ENCODE peak calls at places on chromosomes 3 and 15, in eight cellular contexts. Y is epithelial cell of proximal tubule, Z is heart left ventricle, I is A549, A is foreskin fibroblast, T is fibroblast of pulmonary artery, D is heart right ventricle, O is endodermal cell. Q is an unnamed sample.

GRCh38 chr3:131630117-131630516 is 127.3 kb upstream of the MRPL3 start:
- DNase-seq in Y (no peak), Z (no peak), I (no peak), A (no peak), T (peak; percentile 7), D (no peak), O (no peak), Q (no peak)

GRCh38 chr3:174330303-174330702 is 528.8 kb upstream of the NAALADL2 start:
- DNase-seq in Y (no peak), Z (no peak), I (no peak), A (peak; percentile 92), T (peak; percentile 78), D (no peak), O (no peak), Q (peak; percentile 95)

GRCh38 chr3:58411036-58411435 is 22.6 kb downstream of the PDHB start:
- DNase-seq in Y (no peak), Z (no peak), I (no peak), A (peak; percentile 73), T (no peak), D (no peak), O (no peak), Q (no peak)

GRCh38 chr3:195119461-195120198 is 151.3 kb downstream of the XXYLT1 start:
- DNase-seq in Y (no peak), Z (no peak), I (no peak), A (peak; percentile 95), T (peak; percentile 95), D (no peak), O (peak; percentile 93), Q (peak; percentile 82)

GRCh38 chr3:147680820-147681488 is 271.8 kb downstream of the ZIC1 start:
- DNase-seq in Y (no peak), Z (peak; percentile 67), I (no peak), A (no peak), T (no peak), D (peak; percentile 56), O (no peak), Q (no peak)

GRCh38 chr15:89693696-89694095 is 3.1 kb downstream of the WDR93 start:
- DNase-seq in Y (no peak), Z (no peak), I (no peak), A (no peak), T (no peak), D (no peak), O (no peak), Q (no peak)

GRCh38 chr3:189304465-189305341 is 132.9 kb downstream of the TPRG1 start:
- DNase-seq in Y (no peak), Z (no peak), I (peak; percentile 72), A (no peak), T (no peak), D (no peak), O (no peak), Q (peak; percentile 32)

GRCh38 chr15:45376300-45376928 is 1.9 kb downstream of the GATM start:
- DNase-seq in Y (no peak), Z (no peak), I (no peak), A (no peak), T (no peak), D (no peak), O (peak; percentile 66), Q (no peak)

GRCh38 chr3:29552036-29552435 is 271.2 kb downstream of the RBMS3 start:
- DNase-seq in Y (no peak), Z (no peak), I (no peak), A (no peak), T (peak; percentile 61), D (no peak), O (no peak), Q (no peak)

GRCh38 chr3:188296761-188297689 is 143.1 kb downstream of the LPP start:
- DNase-seq in Y (peak; percentile 96), Z (no peak), I (no peak), A (peak; percentile 74), T (peak; percentile 98), D (no peak), O (no peak), Q (no peak)

GRCh38 chr15:98801234-98801561 is 152.9 kb downstream of the IGF1R start:
- DNase-seq in Y (no peak), Z (no peak), I (no peak), A (no peak), T (no peak), D (no peak), O (peak; percentile 79), Q (no peak)

GRCh38 chr3:31092748-31093607 is 198.5 kb upstream of the GADL1 start:
- DNase-seq in Y (no peak), Z (no peak), I (no peak), A (peak; percentile 40), T (peak; percentile 70), D (no peak), O (no peak), Q (no peak)

GRCh38 chr15:52709172-52709979 is 30.2 kb upstream of the ATOSA start:
- DNase-seq in Y (no peak), Z (no peak), I (no peak), A (no peak), T (no peak), D (no peak), O (peak; percentile 94), Q (no peak)

GRCh38 chr15:62957130-62957529 is 85.4 kb upstream of the TPM1 start:
- DNase-seq in Y (peak; percentile 75), Z (no peak), I (no peak), A (peak; percentile 38), T (peak; percentile 48), D (no peak), O (no peak), Q (no peak)

GRCh38 chr3:182618981-182619591 is 174.2 kb upstream of the ATP11B start:
- DNase-seq in Y (no peak), Z (no peak), I (no peak), A (no peak), T (peak; percentile 3), D (no peak), O (no peak), Q (peak; percentile 57)

GRCh38 chr15:74502301-74502700 is 38.7 kb upstream of the ARID3B start:
- DNase-seq in Y (no peak), Z (no peak), I (no peak), A (no peak), T (no peak), D (no peak), O (peak; percentile 44), Q (no peak)
- TF ChIP-seq CTCF in Y (no peak), Z (no peak), I (no peak), A (no peak), T (no peak), D (no peak), O (peak; percentile 49), Q (no peak)

GRCh38 chr3:140004271-140004670 is 69.3 kb downstream of the CLSTN2 start:
- DNase-seq in Y (no peak), Z (no peak), I (no peak), A (no peak), T (no peak), D (no peak), O (peak; percentile 55), Q (no peak)
- H3K4me3 ChIP-seq in Y (no peak overlapping the region), Z (no peak overlapping the region), I (no peak overlapping the region), A (no peak overlapping the region), T (no peak overlapping the region), D (no peak overlapping the region), O (no peak overlapping the region), Q (no peak overlapping the region)

GRCh38 chr3:122415104-122415744 is 638 bp downstream of the WDR5B start:
- DNase-seq in Y (peak; percentile 25), Z (no peak), I (peak; percentile 63), A (peak; percentile 60), T (peak; percentile 39), D (no peak), O (peak; percentile 77), Q (peak; percentile 13)

GRCh38 chr3:122414391-122414790 is 1.5 kb downstream of the WDR5B start:
- DNase-seq in Y (no peak), Z (no peak), I (no peak), A (peak; percentile 34), T (no peak), D (no peak), O (no peak), Q (no peak)

GRCh38 chr3:122416966-122417365 is 1.1 kb upstream of the WDR5B start:
- DNase-seq in Y (peak; percentile 23), Z (no peak), I (no peak), A (peak; percentile 42), T (peak; percentile 11), D (no peak), O (no peak), Q (no peak)

GRCh38 chr3:122421101-122421500 is 5.2 kb upstream of the WDR5B start:
- DNase-seq in Y (no peak), Z (no peak), I (no peak), A (peak; percentile 13), T (no peak), D (no peak), O (no peak), Q (no peak)

DNA sequence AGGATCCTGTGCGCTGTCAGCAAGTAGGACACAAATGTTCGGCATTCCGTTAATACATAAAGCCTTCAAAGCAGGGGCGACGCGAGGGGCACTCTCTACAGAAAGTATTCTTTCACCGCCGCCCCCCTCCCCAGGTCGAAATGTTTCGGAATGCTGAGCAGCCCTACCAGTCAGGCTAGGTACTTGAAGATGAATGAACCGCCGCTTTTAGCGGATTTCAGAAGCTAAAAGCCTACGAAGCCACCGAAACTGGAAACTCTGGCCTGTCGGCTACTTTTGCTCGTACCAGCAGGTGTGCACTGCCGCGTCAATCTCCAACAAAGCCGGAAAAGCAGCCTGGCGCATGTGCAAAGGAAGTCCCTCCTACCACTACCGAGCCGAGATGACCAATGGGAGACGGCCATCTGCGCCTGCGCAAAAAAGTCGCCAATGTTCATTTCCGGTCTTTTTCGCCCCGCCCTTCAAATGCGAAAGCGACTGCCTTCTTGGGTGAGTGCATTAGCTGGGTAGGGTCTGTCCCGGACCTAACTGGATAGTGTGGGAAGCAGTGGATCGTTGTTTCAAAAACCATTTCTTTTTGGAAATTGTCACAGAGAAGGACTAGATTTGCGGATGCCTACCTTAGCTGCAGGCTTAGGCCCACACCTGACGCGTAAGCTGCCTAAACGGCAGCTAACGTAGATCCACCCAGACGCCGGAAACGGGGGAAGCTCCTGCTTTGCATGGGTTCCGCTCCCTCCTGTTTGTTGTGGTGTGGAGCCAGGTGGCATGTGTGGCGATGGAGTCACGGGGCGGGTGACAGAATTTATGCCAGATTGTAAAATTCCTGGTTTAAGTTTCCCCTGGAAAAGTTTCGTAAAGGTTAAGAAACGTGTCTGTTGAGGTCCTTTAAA is at the start of gene WDR5B:
- DNase-seq in Y (peak; percentile 86), Z (peak; percentile 98), I (peak; percentile 98), A (peak; percentile 98), T (peak; percentile 98), D (peak; percentile 97), O (peak; percentile 99), Q (peak; percentile 96)
- TF ChIP-seq CTCF in Y (no peak), Z (no peak), I (no peak), A (no peak), T (no peak), D (no peak), O (peak; percentile 31), Q (peak; percentile 13)

GRCh38 chr15:71822890-71823289 is 12.5 kb downstream of the NR2E3 start:
- DNase-seq in Y (no peak), Z (no peak), I (no peak), A (no peak), T (no peak), D (no peak), O (no peak), Q (no peak)

GRCh38 chr15:71823801-71824200 is 13.4 kb downstream of the NR2E3 start:
- DNase-seq in Y (no peak), Z (no peak), I (no peak), A (no peak), T (no peak), D (no peak), O (no peak), Q (no peak)

GRCh38 chr15:71820127-71820526 is 9.8 kb downstream of the NR2E3 start:
- DNase-seq in Y (no peak), Z (no peak), I (no peak), A (no peak), T (no peak), D (no peak), O (no peak), Q (no peak)

GRCh38 chr15:71817351-71817750 is 7.0 kb downstream of the NR2E3 start:
- DNase-seq in Y (no peak), Z (no peak), I (no peak), A (no peak), T (no peak), D (no peak), O (no peak), Q (no peak)

GRCh38 chr15:71821547-71822129 is 11.3 kb downstream of the NR2E3 start:
- DNase-seq in Y (no peak), Z (no peak), I (no peak), A (no peak), T (no peak), D (no peak), O (no peak), Q (no peak)
- H3K4me3 ChIP-seq in Y (no peak overlapping the region), Z (no peak overlapping the region), I (no peak overlapping the region), A (no peak overlapping the region), T (no peak overlapping the region), D (no peak overlapping the region), O (peak overlapping the region; percentile 35), Q (no peak overlapping the region)